ENCODE peak calls at places on chromosomes 16 and 17, in seven cellular contexts. W is SW 1271; A is stimulated activated CD8-positive, alpha-beta memory T cell treated with anti-CD3 and anti-CD28 coated beads, Interleukin-15, amount 100 ng/mL, for 24 hours; V is NCI-H345; E is cardiac septum; S is RWPE1; Q is ELR. F is an unnamed sample.

GRCh38 chr16:9370071-9370491 is 278.6 kb downstream of the HAPSTR1 start:
- DNase-seq in W (no peak), A (no peak), V (no peak), E (no peak), S (no peak), Q (no peak), F (peak)

GRCh38 chr17:50916026-50916707 is 50.0 kb upstream of the TOB1 start:
- DNase-seq in W (no peak), A (no peak), V (no peak), E (no peak), S (no peak), Q (peak), F (no peak)

GRCh38 chr16:57859331-57859730 is 57.0 kb upstream of the KIFC3 start:
- DNase-seq in W (peak), A (no peak), V (no peak), E (no peak), S (peak), Q (peak), F (peak)

GRCh38 chr17:80426671-80427326 is 11.8 kb downstream of the ENDOV start:
- DNase-seq in W (peak), A (peak), V (peak), E (peak), S (peak), Q (peak), F (peak)

GRCh38 chr16:19717781-19718623 is at the start of the genes IQCK and KNOP1:
- DNase-seq in W (peak), A (peak), V (peak), E (peak), S (peak), Q (peak), F (peak)

GRCh38 chr17:31834448-31834847 is 24.6 kb downstream of the COPRS start:
- DNase-seq in W (no peak), A (no peak), V (no peak), E (peak), S (no peak), Q (no peak), F (no peak)

GRCh38 chr16:2161911-2162310 is 6.3 kb downstream of the TRAF7 start:
- DNase-seq in W (no peak), A (no peak), V (no peak), E (no peak), S (no peak), Q (no peak), F (no peak)

GRCh38 chr17:63707151-63707550 is 7.2 kb upstream of the LIMD2 start:
- DNase-seq in W (no peak), A (no peak), V (no peak), E (no peak), S (no peak), Q (no peak), F (no peak)

GRCh38 chr16:81610144-81610842 is 165.7 kb downstream of the CMIP start:
- DNase-seq in W (peak), A (no peak), V (no peak), E (peak), S (peak), Q (peak), F (peak)

F was measured in left kidney.